ENCODE peak calls at places on chromosomes 1 and 21, in five cellular contexts. F, E, Z, O and P are unnamed samples.

GRCh38 chr1:88741413-88741812 is 57.3 kb downstream of the PKN2 start:
- DNase-seq in F (no peak), O (no peak), Z (no peak), E (peak; percentile 57), P (no peak)

GRCh38 chr1:87236585-87236984 is 92.1 kb upstream of the LMO4 start:
- DNase-seq in O (no peak), F (no peak), Z (no peak), E (no peak), P (no peak)

GRCh38 chr1:204434116-204434755 is 22.6 kb upstream of the PPP1R15B start:
- DNase-seq in E (no peak), F (no peak), Z (no peak), O (no peak), P (no peak)

GRCh38 chr1:102872097-102872496 is 236.2 kb downstream of the COL11A1 start:
- DNase-seq in Z (no peak), F (no peak), E (no peak), O (no peak), P (no peak)

GRCh38 chr1:196418772-196419171 is 189.5 kb downstream of the KCNT2 start:
- DNase-seq in E (no peak), F (no peak), Z (no peak), O (no peak), P (no peak)

GRCh38 chr21:44498965-44499560 is 40.9 kb downstream of the KRTAP10-1 start:
- DNase-seq in Z (no peak), E (no peak), F (no peak), O (no peak), P (no peak)

GRCh38 chr1:12597792-12598191 is 20.2 kb downstream of the DHRS3 start:
- DNase-seq in F (no peak), O (no peak), Z (no peak), E (no peak), P (peak; percentile 49)

GRCh38 chr1:151494741-151495281 is 16.4 kb upstream of the CGN start:
- DNase-seq in E (peak; percentile 81), Z (no peak), F (no peak), O (no peak), P (no peak)

GRCh38 chr1:13228343-13228781 is 2.4 kb upstream of the PRAMEF18 start:
- DNase-seq in O (no peak), F (no peak), E (no peak), Z (peak; percentile 0), P (no peak)

GRCh38 chr1:173832748-173833147 is 8.1 kb upstream of the CENPL start:
- DNase-seq in O (no peak), E (no peak), Z (no peak), F (no peak), P (no peak)

GRCh38 chr1:208161005-208161404 is 83.2 kb downstream of the PLXNA2 start:
- DNase-seq in F (no peak), Z (no peak), E (no peak), O (no peak), P (no peak)

GRCh38 chr21:45475797-45476570 is 66.3 kb downstream of the SLC19A1 start:
- DNase-seq in E (no peak), Z (no peak), F (no peak), O (no peak), P (no peak)

GRCh38 chr1:100034465-100034864 is 64.7 kb downstream of the SLC35A3 start:
- DNase-seq in E (peak; percentile 57), O (no peak), Z (no peak), F (no peak), P (no peak)

GRCh38 chr1:157784801-157785200 is 7.9 kb upstream of the FCRL2 start:
- DNase-seq in O (no peak), E (no peak), F (no peak), Z (no peak), P (no peak)

GRCh38 chr21:15061747-15062146 is 3.1 kb downstream of the NRIP1 start:
- DNase-seq in E (no peak), O (no peak), F (no peak), Z (no peak), P (no peak)

GRCh38 chr1:25695991-25696330 is 79.4 kb downstream of the MAN1C1 start:
- DNase-seq in Z (no peak), F (no peak), O (peak; percentile 92), E (peak; percentile 95), P (peak; percentile 51)

GRCh38 chr1:23601104-23601967 is 42.0 kb upstream of the ID3 start:
- DNase-seq in Z (no peak), O (no peak), E (no peak), F (no peak), P (no peak)

GRCh38 chr1:37478451-37478871 is 4.1 kb downstream of the ZC3H12A start:
- DNase-seq in F (no peak), E (peak; percentile 24), Z (no peak), O (no peak), P (no peak)

GRCh38 chr21:17003221-17003620 is 509.6 kb upstream of the CXADR start:
- DNase-seq in Z (no peak), F (no peak), E (peak; percentile 13), O (no peak), P (no peak)

GRCh38 chr1:196856053-196856452 is 31.8 kb upstream of the CFHR4 start:
- DNase-seq in E (no peak), Z (no peak), F (no peak), O (no peak), P (no peak)

GRCh38 chr1:10514490-10515235 is 39.9 kb downstream of the PEX14 start:
- DNase-seq in Z (no peak), E (peak; percentile 49), F (no peak), O (peak; percentile 34), P (no peak)

GRCh38 chr1:151156515-151156819 is at the start of gene TNFAIP8L2:
- DNase-seq in O (no peak), E (no peak), Z (no peak), F (peak; percentile 74), P (no peak)

GRCh38 chr21:34807146-34807880 is 138.5 kb downstream of the CLIC6 start:
- DNase-seq in F (no peak), E (peak; percentile 91), Z (no peak), O (peak; percentile 82), P (no peak)

GRCh38 chr1:224735159-224735558 is 119.0 kb downstream of the CNIH3 start:
- DNase-seq in O (no peak), F (no peak), E (no peak), Z (no peak), P (no peak)